ENCODE peak calls at places on chromosomes 3 and 15, in eight cellular contexts. One of them, this sample, is unnamed. For H3K4me1, the result is how much of the 10 kb centered on the place peaks cover.

GRCh38 chr3:194375473-194375872 is 5.9 kb upstream of the LRRC15 start:
- DNase-seq in lower lobe of right lung: no peak
- DNase-seq in IMR-90: no peak
- DNase-seq in CD8-positive, alpha-beta T cell: no peak
- DNase-seq in heart right ventricle: no peak
- DNase-seq in thoracic aorta: no peak
- DNase-seq in tibial artery: no peak
- DNase-seq in psoas muscle: no peak
- DNase-seq in this sample: no peak

GRCh38 chr3:69033470-69033869 is 18.7 kb downstream of the TMF1 start:
- DNase-seq in lower lobe of right lung: no peak
- DNase-seq in IMR-90: peak
- DNase-seq in CD8-positive, alpha-beta T cell: no peak
- DNase-seq in heart right ventricle: no peak
- DNase-seq in thoracic aorta: no peak
- DNase-seq in tibial artery: no peak
- DNase-seq in psoas muscle: no peak
- DNase-seq in this sample: no peak

GRCh38 chr3:64677961-64678716 is 9.7 kb downstream of the ADAMTS9 start:
- DNase-seq in lower lobe of right lung: no peak
- DNase-seq in IMR-90: no peak
- DNase-seq in CD8-positive, alpha-beta T cell: no peak
- DNase-seq in heart right ventricle: no peak
- DNase-seq in thoracic aorta: no peak
- DNase-seq in tibial artery: no peak
- DNase-seq in psoas muscle: no peak
- DNase-seq in this sample: no peak

GRCh38 chr3:9951962-9952805 is at the start of gene PRRT3:
- DNase-seq in lower lobe of right lung: peak
- DNase-seq in IMR-90: peak
- DNase-seq in CD8-positive, alpha-beta T cell: peak
- DNase-seq in heart right ventricle: no peak
- DNase-seq in thoracic aorta: no peak
- DNase-seq in tibial artery: no peak
- DNase-seq in psoas muscle: no peak
- DNase-seq in this sample: no peak

GRCh38 chr3:13017361-13018038 is 55.7 kb downstream of the IQSEC1 start:
- DNase-seq in lower lobe of right lung: peak
- DNase-seq in IMR-90: no peak
- DNase-seq in CD8-positive, alpha-beta T cell: no peak
- DNase-seq in heart right ventricle: no peak
- DNase-seq in thoracic aorta: no peak
- DNase-seq in tibial artery: no peak
- DNase-seq in psoas muscle: no peak
- DNase-seq in this sample: no peak

GRCh38 chr3:186254676-186255665 is 107.1 kb downstream of the DGKG start:
- DNase-seq in lower lobe of right lung: peak
- DNase-seq in IMR-90: no peak
- DNase-seq in CD8-positive, alpha-beta T cell: no peak
- DNase-seq in heart right ventricle: no peak
- DNase-seq in thoracic aorta: no peak
- DNase-seq in tibial artery: no peak
- DNase-seq in psoas muscle: no peak
- DNase-seq in this sample: no peak

GRCh38 chr3:183545688-183546087 is 9.8 kb downstream of the KLHL6 start:
- DNase-seq in lower lobe of right lung: no peak
- DNase-seq in IMR-90: no peak
- DNase-seq in CD8-positive, alpha-beta T cell: no peak
- DNase-seq in heart right ventricle: no peak
- DNase-seq in thoracic aorta: no peak
- DNase-seq in tibial artery: no peak
- DNase-seq in psoas muscle: no peak
- DNase-seq in this sample: no peak

GRCh38 chr3:127811717-127812116 is 10.6 kb downstream of the MGLL start:
- DNase-seq in lower lobe of right lung: no peak
- DNase-seq in IMR-90: no peak
- DNase-seq in CD8-positive, alpha-beta T cell: no peak
- DNase-seq in heart right ventricle: no peak
- DNase-seq in thoracic aorta: no peak
- DNase-seq in tibial artery: no peak
- DNase-seq in psoas muscle: no peak
- DNase-seq in this sample: no peak

GRCh38 chr3:42685363-42685881 is at the start of gene KLHL40:
- DNase-seq in lower lobe of right lung: no peak
- DNase-seq in IMR-90: no peak
- DNase-seq in CD8-positive, alpha-beta T cell: no peak
- DNase-seq in heart right ventricle: no peak
- DNase-seq in thoracic aorta: no peak
- DNase-seq in tibial artery: no peak
- DNase-seq in psoas muscle: peak
- DNase-seq in this sample: peak

GRCh38 chr15:100787567-100787941 is 92.1 kb upstream of the ALDH1A3 start:
- DNase-seq in lower lobe of right lung: no peak
- DNase-seq in IMR-90: no peak
- DNase-seq in CD8-positive, alpha-beta T cell: no peak
- DNase-seq in heart right ventricle: no peak
- DNase-seq in thoracic aorta: no peak
- DNase-seq in tibial artery: no peak
- DNase-seq in psoas muscle: no peak
- DNase-seq in this sample: no peak

GRCh38 chr15:38707802-38708671 is 143.4 kb upstream of the RASGRP1 start:
- DNase-seq in lower lobe of right lung: no peak
- DNase-seq in IMR-90: peak
- DNase-seq in CD8-positive, alpha-beta T cell: no peak
- DNase-seq in heart right ventricle: no peak
- DNase-seq in thoracic aorta: no peak
- DNase-seq in tibial artery: no peak
- DNase-seq in psoas muscle: no peak
- DNase-seq in this sample: no peak

GRCh38 chr3:38386992-38387750 is 40.6 kb downstream of the XYLB start:
- DNase-seq in lower lobe of right lung: no peak
- DNase-seq in IMR-90: no peak
- DNase-seq in CD8-positive, alpha-beta T cell: no peak
- DNase-seq in heart right ventricle: no peak
- DNase-seq in thoracic aorta: no peak
- DNase-seq in tibial artery: no peak
- DNase-seq in psoas muscle: no peak
- DNase-seq in this sample: no peak

GRCh38 chr15:49823987-49824538 is 203.2 kb downstream of the DTWD1 start:
- DNase-seq in lower lobe of right lung: no peak
- DNase-seq in IMR-90: peak
- DNase-seq in CD8-positive, alpha-beta T cell: no peak
- DNase-seq in heart right ventricle: no peak
- DNase-seq in thoracic aorta: no peak
- DNase-seq in tibial artery: no peak
- DNase-seq in psoas muscle: no peak
- DNase-seq in this sample: no peak

GRCh38 chr3:160678447-160678846 is 1.5 kb downstream of the ARL14 start:
- DNase-seq in lower lobe of right lung: no peak
- DNase-seq in IMR-90: no peak
- DNase-seq in CD8-positive, alpha-beta T cell: no peak
- DNase-seq in heart right ventricle: no peak
- DNase-seq in thoracic aorta: no peak
- DNase-seq in tibial artery: no peak
- DNase-seq in psoas muscle: no peak
- DNase-seq in this sample: no peak

GRCh38 chr15:89822951-89823701 is 8.5 kb upstream of the ANPEP start:
- DNase-seq in lower lobe of right lung: peak
- DNase-seq in IMR-90: peak
- DNase-seq in CD8-positive, alpha-beta T cell: no peak
- DNase-seq in heart right ventricle: no peak
- DNase-seq in thoracic aorta: no peak
- DNase-seq in tibial artery: no peak
- DNase-seq in psoas muscle: no peak
- DNase-seq in this sample: no peak

GRCh38 chr3:46463120-46463867 is 1.4 kb downstream of the LTF start:
- DNase-seq in lower lobe of right lung: no peak
- DNase-seq in IMR-90: no peak
- DNase-seq in CD8-positive, alpha-beta T cell: no peak
- DNase-seq in heart right ventricle: peak
- DNase-seq in thoracic aorta: no peak
- DNase-seq in tibial artery: no peak
- DNase-seq in psoas muscle: peak
- DNase-seq in this sample: peak
- H3K27ac ChIP-seq in lower lobe of right lung: peak
- H3K27ac ChIP-seq in IMR-90: no peak
- H3K27ac ChIP-seq in CD8-positive, alpha-beta T cell: no peak
- H3K27ac ChIP-seq in heart right ventricle: peak
- H3K27ac ChIP-seq in thoracic aorta: no peak
- H3K27ac ChIP-seq in tibial artery: no peak
- H3K27ac ChIP-seq in psoas muscle: no peak
- H3K27ac ChIP-seq in this sample: peak

DNA sequence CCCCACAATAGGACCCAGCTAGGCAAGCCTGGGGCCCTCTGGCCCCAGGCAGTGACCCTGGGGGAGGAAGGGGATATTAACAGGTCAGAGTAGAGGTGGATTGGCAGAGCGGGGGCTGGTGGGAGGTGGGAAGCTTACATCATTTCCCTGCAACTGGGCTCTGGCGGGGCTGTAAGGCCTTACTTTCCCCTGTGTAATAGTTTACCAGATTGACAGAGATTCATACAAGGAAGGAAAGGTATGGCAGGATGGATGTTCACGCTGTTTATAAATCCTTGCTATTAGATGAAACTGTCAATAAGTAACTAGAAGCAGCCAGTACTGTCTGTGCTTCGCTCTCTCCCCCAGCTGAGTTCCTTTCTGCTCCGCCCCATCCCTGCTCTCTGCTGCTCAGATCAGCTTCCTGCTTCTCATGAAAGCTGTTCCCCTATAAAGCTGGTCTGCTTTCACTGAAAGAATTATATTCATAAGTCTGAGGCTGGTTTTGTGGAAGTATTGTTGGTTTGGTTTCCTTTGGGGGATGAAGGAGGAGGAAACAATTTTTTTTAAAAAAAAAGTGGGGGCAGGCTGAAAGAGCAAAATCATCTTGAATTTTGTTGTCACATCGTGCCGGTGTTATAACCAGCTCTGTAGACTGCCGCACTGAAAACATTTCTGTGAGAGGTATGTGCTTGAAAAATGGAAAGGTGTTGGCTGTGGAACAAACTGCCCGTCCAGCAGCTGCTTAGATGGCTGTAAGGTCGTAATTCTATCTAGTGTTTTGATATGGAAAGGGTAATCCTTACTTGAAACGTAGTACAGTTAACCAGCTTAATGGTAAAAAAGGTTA is 76.4 kb downstream of the BBX start:
- DNase-seq in lower lobe of right lung: peak
- DNase-seq in IMR-90: peak
- DNase-seq in CD8-positive, alpha-beta T cell: peak
- DNase-seq in heart right ventricle: peak
- DNase-seq in thoracic aorta: no peak
- DNase-seq in tibial artery: peak
- DNase-seq in psoas muscle: peak
- DNase-seq in this sample: peak
- H3K4me1 ChIP-seq in lower lobe of right lung: under half
- H3K4me1 ChIP-seq in IMR-90: under half
- H3K4me1 ChIP-seq in CD8-positive, alpha-beta T cell: under half
- H3K4me1 ChIP-seq in heart right ventricle: under half
- H3K4me1 ChIP-seq in thoracic aorta: under half
- H3K4me1 ChIP-seq in tibial artery: under half
- H3K4me1 ChIP-seq in psoas muscle: under half
- H3K4me1 ChIP-seq in this sample: under half

GRCh38 chr3:138549578-138549977 is 44.5 kb downstream of the CEP70 start:
- DNase-seq in lower lobe of right lung: no peak
- DNase-seq in IMR-90: no peak
- DNase-seq in CD8-positive, alpha-beta T cell: no peak
- DNase-seq in heart right ventricle: no peak
- DNase-seq in thoracic aorta: no peak
- DNase-seq in tibial artery: no peak
- DNase-seq in psoas muscle: no peak
- DNase-seq in this sample: no peak

GRCh38 chr3:138542977-138543376 is 51.1 kb downstream of the CEP70 start:
- DNase-seq in lower lobe of right lung: no peak
- DNase-seq in IMR-90: no peak
- DNase-seq in CD8-positive, alpha-beta T cell: no peak
- DNase-seq in heart right ventricle: no peak
- DNase-seq in thoracic aorta: no peak
- DNase-seq in tibial artery: no peak
- DNase-seq in psoas muscle: no peak
- DNase-seq in this sample: no peak

GRCh38 chr3:138544546-138544945 is 49.5 kb downstream of the CEP70 start:
- DNase-seq in lower lobe of right lung: no peak
- DNase-seq in IMR-90: no peak
- DNase-seq in CD8-positive, alpha-beta T cell: no peak
- DNase-seq in heart right ventricle: no peak
- DNase-seq in thoracic aorta: no peak
- DNase-seq in tibial artery: no peak
- DNase-seq in psoas muscle: no peak
- DNase-seq in this sample: no peak

DNA sequence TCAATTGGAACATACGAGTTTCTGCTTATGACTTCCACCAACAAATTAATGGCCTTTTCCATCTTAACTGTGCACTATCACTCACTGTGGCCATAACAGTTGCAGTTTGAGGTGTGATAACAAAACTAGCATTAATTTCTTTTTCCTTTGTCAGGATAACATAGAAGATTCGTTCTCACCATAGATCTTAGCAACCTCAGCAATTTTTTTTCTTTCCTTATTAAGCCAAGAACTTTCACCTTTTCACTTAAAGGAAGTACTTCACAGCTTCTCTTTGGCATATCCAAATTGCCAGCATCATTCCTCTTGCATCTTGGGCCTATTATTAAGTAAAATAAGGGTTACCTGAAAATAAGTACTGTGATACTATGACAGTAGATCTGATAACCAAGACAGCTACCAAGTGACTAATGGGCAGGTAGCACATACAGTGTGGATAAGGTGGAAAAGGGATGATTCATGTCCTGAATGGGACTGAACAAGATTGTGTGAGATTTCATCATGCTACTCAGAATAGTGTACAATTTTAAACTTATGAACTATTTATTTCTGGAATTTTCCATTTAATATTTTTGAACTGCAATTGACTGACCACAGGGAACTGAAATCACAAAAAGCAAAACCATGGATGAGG is 46.6 kb downstream of the CEP70 start:
- DNase-seq in lower lobe of right lung: no peak
- DNase-seq in IMR-90: no peak
- DNase-seq in CD8-positive, alpha-beta T cell: no peak
- DNase-seq in heart right ventricle: no peak
- DNase-seq in thoracic aorta: no peak
- DNase-seq in tibial artery: no peak
- DNase-seq in psoas muscle: no peak
- DNase-seq in this sample: no peak
- H3K27ac ChIP-seq in lower lobe of right lung: no peak
- H3K27ac ChIP-seq in IMR-90: no peak
- H3K27ac ChIP-seq in CD8-positive, alpha-beta T cell: no peak
- H3K27ac ChIP-seq in heart right ventricle: no peak
- H3K27ac ChIP-seq in thoracic aorta: no peak
- H3K27ac ChIP-seq in tibial artery: no peak
- H3K27ac ChIP-seq in psoas muscle: no peak
- H3K27ac ChIP-seq in this sample: no peak

DNA sequence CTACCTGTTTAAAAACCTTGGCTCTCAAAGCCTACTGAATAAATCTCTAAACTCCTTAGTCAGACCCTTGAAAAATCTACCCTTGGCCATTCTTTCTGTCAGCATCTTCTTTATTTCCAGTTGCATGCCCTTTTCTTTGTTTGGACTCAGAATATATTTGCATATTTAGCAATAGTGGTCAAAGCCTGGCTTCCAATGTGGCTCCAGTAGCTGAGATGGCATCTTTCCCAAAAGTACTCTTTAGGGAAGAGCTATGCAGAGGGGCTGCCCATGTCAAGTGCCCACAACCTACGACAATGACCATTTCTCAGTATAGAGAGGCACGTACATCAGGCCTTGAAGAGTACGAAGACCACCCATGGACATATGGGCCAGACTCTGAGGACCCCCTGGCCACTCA is 47.2 kb downstream of the TLNRD1 start:
- DNase-seq in lower lobe of right lung: no peak
- DNase-seq in IMR-90: no peak
- DNase-seq in CD8-positive, alpha-beta T cell: no peak
- DNase-seq in heart right ventricle: no peak
- DNase-seq in thoracic aorta: no peak
- DNase-seq in tibial artery: no peak
- DNase-seq in psoas muscle: no peak
- DNase-seq in this sample: no peak
- H3K4me1 ChIP-seq in lower lobe of right lung: under half
- H3K4me1 ChIP-seq in IMR-90: under half
- H3K4me1 ChIP-seq in CD8-positive, alpha-beta T cell: under half
- H3K4me1 ChIP-seq in heart right ventricle: under half
- H3K4me1 ChIP-seq in thoracic aorta: under half
- H3K4me1 ChIP-seq in tibial artery: under half
- H3K4me1 ChIP-seq in psoas muscle: under half
- H3K4me1 ChIP-seq in this sample: under half

This sample was measured in left ventricle myocardium inferior.